ENCODE peak calls at places on chromosomes 1 and 21, in nine cellular contexts. K, E, Z, D, A, B, L, S and I are unnamed samples.

GRCh38 chr1:103337779-103338178 is 187.7 kb upstream of the RNPC3 start:
- DNase-seq in S (no peak), L (no peak), B (no peak), K (no peak), E (no peak), A (no peak), Z (no peak), D (no peak), I (no peak)

GRCh38 chr1:153919879-153920852 is 2.6 kb downstream of the GATAD2B start:
- DNase-seq in L (no peak), S (no peak), B (no peak), E (no peak), D (no peak), A (no peak), Z (peak; percentile 18), K (peak; percentile 53), I (no peak)

GRCh38 chr1:204130178-204130577 is 21.7 kb downstream of the ETNK2 start:
- DNase-seq in B (no peak), D (peak; percentile 97), S (no peak), Z (no peak), A (no peak), K (no peak), L (no peak), E (no peak), I (no peak)

GRCh38 chr1:234638832-234639799 is 29.1 kb upstream of the IRF2BP2 start:
- DNase-seq in E (no peak), S (no peak), B (no peak), K (peak; percentile 40), A (no peak), D (peak; percentile 82), Z (peak; percentile 87), L (no peak), I (no peak)

GRCh38 chr1:65247419-65248359 is 61.7 kb upstream of the DNAJC6 start:
- DNase-seq in A (peak; percentile 99), Z (peak; percentile 45), B (no peak), E (no peak), D (no peak), S (no peak), K (peak; percentile 54), L (no peak), I (peak; percentile 95)

GRCh38 chr1:42046772-42047552 is 106.2 kb upstream of the GUCA2B start:
- DNase-seq in K (no peak), E (no peak), Z (no peak), D (peak; percentile 85), S (no peak), L (no peak), A (no peak), B (no peak), I (no peak)

GRCh38 chr21:42250422-42251403 is 31.8 kb downstream of the ABCG1 start:
- DNase-seq in B (peak; percentile 48), K (no peak), E (no peak), L (no peak), D (no peak), Z (no peak), A (no peak), S (no peak), I (no peak)

GRCh38 chr1:152487871-152488270 is 22.7 kb upstream of the LCE5A start:
- DNase-seq in Z (no peak), E (no peak), D (no peak), L (no peak), B (no peak), K (no peak), A (peak; percentile 92), S (no peak), I (no peak)

GRCh38 chr1:72936942-72937341 is 654.6 kb upstream of the NEGR1 start:
- DNase-seq in D (no peak), B (peak; percentile 3), K (no peak), S (no peak), Z (no peak), E (no peak), L (no peak), A (no peak), I (no peak)

GRCh38 chr1:220879090-220879508 is at the start of gene HLX:
- DNase-seq in L (peak; percentile 60), B (peak; percentile 96), Z (peak; percentile 80), K (peak; percentile 95), S (peak; percentile 77), E (peak; percentile 81), A (no peak), D (peak; percentile 97), I (no peak)

GRCh38 chr1:12433323-12434053 is 184.5 kb downstream of the DHRS3 start:
- DNase-seq in L (no peak), S (peak; percentile 38), D (peak; percentile 89), B (peak; percentile 28), E (no peak), Z (peak; percentile 77), A (no peak), K (peak; percentile 43), I (no peak)

GRCh38 chr1:203589201-203589600 is 37.4 kb upstream of the ATP2B4 start:
- DNase-seq in A (no peak), B (no peak), Z (no peak), K (no peak), L (no peak), E (no peak), D (no peak), S (no peak), I (no peak)

GRCh38 chr1:150847499-150848060 is 28.8 kb downstream of the ARNT start:
- DNase-seq in S (no peak), L (no peak), B (no peak), D (no peak), K (peak; percentile 22), Z (no peak), A (no peak), E (no peak), I (no peak)

GRCh38 chr1:1989102-1989542 is 14.5 kb downstream of the CFAP74 start:
- DNase-seq in S (peak; percentile 63), Z (no peak), K (peak; percentile 41), A (no peak), E (no peak), L (no peak), D (no peak), B (peak; percentile 61), I (no peak)

GRCh38 chr21:40507978-40508377 is 339.0 kb downstream of the DSCAM start:
- DNase-seq in E (no peak), Z (peak; percentile 56), K (peak; percentile 1), D (no peak), S (no peak), A (peak; percentile 59), B (no peak), L (no peak), I (no peak)

GRCh38 chr1:166302919-166303758 is 136.3 kb upstream of the FAM78B start:
- DNase-seq in L (no peak), Z (no peak), D (no peak), A (no peak), E (no peak), S (no peak), K (no peak), B (no peak), I (no peak)

GRCh38 chr1:31666290-31666963 is 21.8 kb upstream of the PEF1 start:
- DNase-seq in Z (peak; percentile 71), S (no peak), B (no peak), D (no peak), K (peak; percentile 33), A (peak; percentile 91), L (no peak), E (peak; percentile 42), I (no peak)

GRCh38 chr1:3402258-3403010 is 52.0 kb upstream of the ARHGEF16 start:
- DNase-seq in E (no peak), L (no peak), B (no peak), D (no peak), Z (no peak), K (peak; percentile 41), A (no peak), S (no peak), I (no peak)

GRCh38 chr1:1181938-1182410 is 8.3 kb downstream of the TTLL10 start:
- DNase-seq in Z (no peak), A (no peak), D (no peak), E (no peak), K (no peak), S (peak; percentile 11), L (no peak), B (peak; percentile 74), I (no peak)

GRCh38 chr1:244087611-244088010 is 36.5 kb downstream of the ZBTB18 start:
- DNase-seq in B (no peak), D (no peak), K (no peak), S (no peak), E (no peak), A (no peak), L (no peak), Z (no peak), I (no peak)

DNA sequence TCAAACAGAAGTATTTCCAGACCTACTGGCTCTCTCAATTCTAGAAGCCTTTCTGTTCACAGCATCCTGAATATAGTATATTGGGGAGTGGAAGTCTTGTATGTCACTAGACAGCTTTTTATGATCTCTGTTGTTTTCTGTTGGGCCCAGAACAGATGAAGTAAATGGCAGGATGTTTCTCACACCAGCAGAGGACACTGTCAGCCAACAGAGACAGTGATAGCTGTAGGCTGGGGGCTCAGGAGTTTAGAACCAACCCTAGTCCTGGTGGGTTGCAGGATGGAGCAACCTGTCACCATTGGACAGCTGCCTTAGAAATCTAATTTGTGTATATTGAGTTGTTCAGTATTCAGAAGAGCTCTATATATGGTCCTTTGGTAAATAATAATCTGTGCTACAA is 16.9 kb downstream of the AGO1 start:
- DNase-seq in S (no peak), D (no peak), E (no peak), Z (no peak), A (no peak), L (no peak), K (no peak), B (no peak), I (no peak)
- TF ChIP-seq CTCF in S (no peak), D (no peak), E (no peak), Z (no peak), A (peak; percentile 29), L (no peak), K (no peak), B (no peak), I (no peak)

GRCh38 chr1:162023547-162024501 is at the start of gene OLFML2B:
- DNase-seq in K (peak; percentile 93), E (peak; percentile 57), Z (peak; percentile 70), S (peak; percentile 87), B (peak; percentile 94), A (peak; percentile 79), L (no peak), D (peak; percentile 64), I (peak; percentile 89)
- TF ChIP-seq CTCF in K (peak; percentile 54), E (no peak), Z (peak; percentile 45), S (no peak), B (no peak), A (peak; percentile 69), L (no peak), D (peak; percentile 33), I (peak; percentile 70)

GRCh38 chr1:181314959-181315358 is 168.4 kb upstream of the CACNA1E start:
- DNase-seq in K (no peak), B (no peak), S (no peak), A (no peak), E (no peak), D (no peak), L (no peak), Z (no peak), I (no peak)
- TF ChIP-seq CTCF in K (no peak), B (no peak), S (no peak), A (no peak), E (no peak), D (no peak), L (no peak), Z (no peak), I (no peak)

DNA sequence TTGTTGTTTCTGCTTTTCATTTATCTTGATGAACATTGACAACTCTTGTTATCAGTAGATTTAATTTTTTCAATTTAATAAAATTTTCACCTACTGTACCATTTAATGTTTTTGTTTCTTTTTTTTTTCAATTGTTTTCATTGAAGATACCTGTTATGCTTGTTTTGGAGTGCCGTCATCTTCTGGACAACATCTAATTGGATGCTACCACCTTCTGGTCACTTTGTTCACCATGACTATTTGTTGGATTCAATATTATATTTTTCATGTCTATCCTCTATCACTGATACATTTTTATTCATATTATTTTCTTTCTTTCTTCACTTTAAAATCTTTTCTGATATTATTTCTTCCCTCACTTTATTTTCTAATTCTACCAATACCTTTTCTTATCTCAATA is 14.0 kb downstream of the KRTAP21-2 start:
- DNase-seq in L (no peak), Z (no peak), E (no peak), S (no peak), D (no peak), B (no peak), A (peak; percentile 22), K (no peak), I (no peak)
- TF ChIP-seq CTCF in L (no peak), Z (no peak), E (no peak), S (no peak), D (no peak), B (no peak), A (peak; percentile 67), K (no peak), I (no peak)